ENCODE peak calls at places on chromosomes 2 and 18, in nine cellular contexts. One of them, this sample, is unnamed.

GRCh38 chr2:225270861-225271260 is 128.6 kb upstream of the NYAP2 start:
- DNase-seq in AG09319: no peak
- DNase-seq in HS-5: peak
- DNase-seq in stimulated activated CD8-positive, alpha-beta memory T cell treated with anti-CD3 and anti-CD28 coated beads, Interleukin-7, amount 100 ng/mL, for 1 hour: no peak
- DNase-seq in stimulated activated CD4-positive, alpha-beta T cell treated with anti-CD3 and anti-CD28 coated beads, Interleukin-2, amount 100 ng/mL, for 48 hours: no peak
- DNase-seq in NCI-H2171 treated with DMSO at 0.1 percent for 48 hours: peak
- DNase-seq in KBM-7: peak
- DNase-seq in epithelial cell of esophagus: peak
- DNase-seq in H7: no peak
- DNase-seq in this sample: no peak

GRCh38 chr2:215269397-215270117 is 42.3 kb upstream of the ATIC start:
- DNase-seq in AG09319: peak
- DNase-seq in HS-5: peak
- DNase-seq in stimulated activated CD8-positive, alpha-beta memory T cell treated with anti-CD3 and anti-CD28 coated beads, Interleukin-7, amount 100 ng/mL, for 1 hour: peak
- DNase-seq in stimulated activated CD4-positive, alpha-beta T cell treated with anti-CD3 and anti-CD28 coated beads, Interleukin-2, amount 100 ng/mL, for 48 hours: peak
- DNase-seq in NCI-H2171 treated with DMSO at 0.1 percent for 48 hours: peak
- DNase-seq in KBM-7: peak
- DNase-seq in epithelial cell of esophagus: peak
- DNase-seq in H7: peak
- DNase-seq in this sample: peak

GRCh38 chr2:28465148-28465885 is 30.5 kb upstream of the PLB1 start:
- DNase-seq in AG09319: no peak
- DNase-seq in HS-5: no peak
- DNase-seq in stimulated activated CD8-positive, alpha-beta memory T cell treated with anti-CD3 and anti-CD28 coated beads, Interleukin-7, amount 100 ng/mL, for 1 hour: no peak
- DNase-seq in stimulated activated CD4-positive, alpha-beta T cell treated with anti-CD3 and anti-CD28 coated beads, Interleukin-2, amount 100 ng/mL, for 48 hours: no peak
- DNase-seq in NCI-H2171 treated with DMSO at 0.1 percent for 48 hours: no peak
- DNase-seq in KBM-7: no peak
- DNase-seq in epithelial cell of esophagus: no peak
- DNase-seq in H7: no peak
- DNase-seq in this sample: no peak

GRCh38 chr2:184735611-184736010 is 137.3 kb downstream of the ZNF804A start:
- DNase-seq in AG09319: no peak
- DNase-seq in HS-5: no peak
- DNase-seq in stimulated activated CD8-positive, alpha-beta memory T cell treated with anti-CD3 and anti-CD28 coated beads, Interleukin-7, amount 100 ng/mL, for 1 hour: no peak
- DNase-seq in stimulated activated CD4-positive, alpha-beta T cell treated with anti-CD3 and anti-CD28 coated beads, Interleukin-2, amount 100 ng/mL, for 48 hours: no peak
- DNase-seq in NCI-H2171 treated with DMSO at 0.1 percent for 48 hours: no peak
- DNase-seq in KBM-7: no peak
- DNase-seq in epithelial cell of esophagus: no peak
- DNase-seq in H7: no peak
- DNase-seq in this sample: no peak

GRCh38 chr2:208025037-208025813 is at the start of gene PLEKHM3:
- DNase-seq in AG09319: peak
- DNase-seq in HS-5: no peak
- DNase-seq in stimulated activated CD8-positive, alpha-beta memory T cell treated with anti-CD3 and anti-CD28 coated beads, Interleukin-7, amount 100 ng/mL, for 1 hour: peak
- DNase-seq in stimulated activated CD4-positive, alpha-beta T cell treated with anti-CD3 and anti-CD28 coated beads, Interleukin-2, amount 100 ng/mL, for 48 hours: peak
- DNase-seq in NCI-H2171 treated with DMSO at 0.1 percent for 48 hours: peak
- DNase-seq in KBM-7: peak
- DNase-seq in epithelial cell of esophagus: peak
- DNase-seq in H7: peak
- DNase-seq in this sample: peak

GRCh38 chr2:172972005-172972619 is 103.5 kb upstream of the MAP3K20 start:
- DNase-seq in AG09319: no peak
- DNase-seq in HS-5: no peak
- DNase-seq in stimulated activated CD8-positive, alpha-beta memory T cell treated with anti-CD3 and anti-CD28 coated beads, Interleukin-7, amount 100 ng/mL, for 1 hour: peak
- DNase-seq in stimulated activated CD4-positive, alpha-beta T cell treated with anti-CD3 and anti-CD28 coated beads, Interleukin-2, amount 100 ng/mL, for 48 hours: peak
- DNase-seq in NCI-H2171 treated with DMSO at 0.1 percent for 48 hours: peak
- DNase-seq in KBM-7: peak
- DNase-seq in epithelial cell of esophagus: peak
- DNase-seq in H7: peak
- DNase-seq in this sample: no peak

GRCh38 chr2:96142217-96143113 is 2.8 kb downstream of the DUSP2 start:
- DNase-seq in AG09319: no peak
- DNase-seq in HS-5: no peak
- DNase-seq in stimulated activated CD8-positive, alpha-beta memory T cell treated with anti-CD3 and anti-CD28 coated beads, Interleukin-7, amount 100 ng/mL, for 1 hour: no peak
- DNase-seq in stimulated activated CD4-positive, alpha-beta T cell treated with anti-CD3 and anti-CD28 coated beads, Interleukin-2, amount 100 ng/mL, for 48 hours: peak
- DNase-seq in NCI-H2171 treated with DMSO at 0.1 percent for 48 hours: no peak
- DNase-seq in KBM-7: no peak
- DNase-seq in epithelial cell of esophagus: no peak
- DNase-seq in H7: peak
- DNase-seq in this sample: no peak

GRCh38 chr18:75183973-75184372 is 25.0 kb downstream of the PTGR3 start:
- DNase-seq in AG09319: no peak
- DNase-seq in HS-5: no peak
- DNase-seq in stimulated activated CD8-positive, alpha-beta memory T cell treated with anti-CD3 and anti-CD28 coated beads, Interleukin-7, amount 100 ng/mL, for 1 hour: no peak
- DNase-seq in stimulated activated CD4-positive, alpha-beta T cell treated with anti-CD3 and anti-CD28 coated beads, Interleukin-2, amount 100 ng/mL, for 48 hours: no peak
- DNase-seq in NCI-H2171 treated with DMSO at 0.1 percent for 48 hours: no peak
- DNase-seq in KBM-7: no peak
- DNase-seq in epithelial cell of esophagus: no peak
- DNase-seq in H7: no peak
- DNase-seq in this sample: no peak

GRCh38 chr18:77065221-77065981 is 67.2 kb downstream of the MBP start:
- DNase-seq in AG09319: peak
- DNase-seq in HS-5: peak
- DNase-seq in stimulated activated CD8-positive, alpha-beta memory T cell treated with anti-CD3 and anti-CD28 coated beads, Interleukin-7, amount 100 ng/mL, for 1 hour: no peak
- DNase-seq in stimulated activated CD4-positive, alpha-beta T cell treated with anti-CD3 and anti-CD28 coated beads, Interleukin-2, amount 100 ng/mL, for 48 hours: no peak
- DNase-seq in NCI-H2171 treated with DMSO at 0.1 percent for 48 hours: no peak
- DNase-seq in KBM-7: peak
- DNase-seq in epithelial cell of esophagus: peak
- DNase-seq in H7: no peak
- DNase-seq in this sample: peak

GRCh38 chr2:239399404-239399999 is 1.3 kb downstream of the HDAC4 start:
- DNase-seq in AG09319: no peak
- DNase-seq in HS-5: peak
- DNase-seq in stimulated activated CD8-positive, alpha-beta memory T cell treated with anti-CD3 and anti-CD28 coated beads, Interleukin-7, amount 100 ng/mL, for 1 hour: peak
- DNase-seq in stimulated activated CD4-positive, alpha-beta T cell treated with anti-CD3 and anti-CD28 coated beads, Interleukin-2, amount 100 ng/mL, for 48 hours: peak
- DNase-seq in NCI-H2171 treated with DMSO at 0.1 percent for 48 hours: peak
- DNase-seq in KBM-7: peak
- DNase-seq in epithelial cell of esophagus: peak
- DNase-seq in H7: peak
- DNase-seq in this sample: no peak

GRCh38 chr18:48866028-48866733 is 84.6 kb downstream of the SMAD7 start:
- DNase-seq in AG09319: peak
- DNase-seq in HS-5: no peak
- DNase-seq in stimulated activated CD8-positive, alpha-beta memory T cell treated with anti-CD3 and anti-CD28 coated beads, Interleukin-7, amount 100 ng/mL, for 1 hour: no peak
- DNase-seq in stimulated activated CD4-positive, alpha-beta T cell treated with anti-CD3 and anti-CD28 coated beads, Interleukin-2, amount 100 ng/mL, for 48 hours: no peak
- DNase-seq in NCI-H2171 treated with DMSO at 0.1 percent for 48 hours: peak
- DNase-seq in KBM-7: no peak
- DNase-seq in epithelial cell of esophagus: peak
- DNase-seq in H7: no peak
- DNase-seq in this sample: peak

GRCh38 chr2:24855703-24856102 is 62.5 kb downstream of the CENPO start:
- DNase-seq in AG09319: no peak
- DNase-seq in HS-5: no peak
- DNase-seq in stimulated activated CD8-positive, alpha-beta memory T cell treated with anti-CD3 and anti-CD28 coated beads, Interleukin-7, amount 100 ng/mL, for 1 hour: no peak
- DNase-seq in stimulated activated CD4-positive, alpha-beta T cell treated with anti-CD3 and anti-CD28 coated beads, Interleukin-2, amount 100 ng/mL, for 48 hours: no peak
- DNase-seq in NCI-H2171 treated with DMSO at 0.1 percent for 48 hours: peak
- DNase-seq in KBM-7: no peak
- DNase-seq in epithelial cell of esophagus: no peak
- DNase-seq in H7: no peak
- DNase-seq in this sample: no peak

GRCh38 chr2:104412384-104412783 is 441.5 kb upstream of the POU3F3 start:
- DNase-seq in AG09319: no peak
- DNase-seq in HS-5: peak
- DNase-seq in stimulated activated CD8-positive, alpha-beta memory T cell treated with anti-CD3 and anti-CD28 coated beads, Interleukin-7, amount 100 ng/mL, for 1 hour: no peak
- DNase-seq in stimulated activated CD4-positive, alpha-beta T cell treated with anti-CD3 and anti-CD28 coated beads, Interleukin-2, amount 100 ng/mL, for 48 hours: peak
- DNase-seq in NCI-H2171 treated with DMSO at 0.1 percent for 48 hours: no peak
- DNase-seq in KBM-7: peak
- DNase-seq in epithelial cell of esophagus: peak
- DNase-seq in H7: peak
- DNase-seq in this sample: no peak

GRCh38 chr2:236646871-236647270 is 77.2 kb downstream of the ACKR3 start:
- DNase-seq in AG09319: no peak
- DNase-seq in HS-5: no peak
- DNase-seq in stimulated activated CD8-positive, alpha-beta memory T cell treated with anti-CD3 and anti-CD28 coated beads, Interleukin-7, amount 100 ng/mL, for 1 hour: no peak
- DNase-seq in stimulated activated CD4-positive, alpha-beta T cell treated with anti-CD3 and anti-CD28 coated beads, Interleukin-2, amount 100 ng/mL, for 48 hours: no peak
- DNase-seq in NCI-H2171 treated with DMSO at 0.1 percent for 48 hours: no peak
- DNase-seq in KBM-7: no peak
- DNase-seq in epithelial cell of esophagus: no peak
- DNase-seq in H7: no peak
- DNase-seq in this sample: no peak

GRCh38 chr2:73266061-73266891 is 18.0 kb downstream of the FBXO41 start:
- DNase-seq in AG09319: no peak
- DNase-seq in HS-5: no peak
- DNase-seq in stimulated activated CD8-positive, alpha-beta memory T cell treated with anti-CD3 and anti-CD28 coated beads, Interleukin-7, amount 100 ng/mL, for 1 hour: no peak
- DNase-seq in stimulated activated CD4-positive, alpha-beta T cell treated with anti-CD3 and anti-CD28 coated beads, Interleukin-2, amount 100 ng/mL, for 48 hours: no peak
- DNase-seq in NCI-H2171 treated with DMSO at 0.1 percent for 48 hours: no peak
- DNase-seq in KBM-7: no peak
- DNase-seq in epithelial cell of esophagus: peak
- DNase-seq in H7: peak
- DNase-seq in this sample: no peak

GRCh38 chr2:191322838-191323506 is 77.8 kb downstream of the MYO1B start:
- DNase-seq in AG09319: no peak
- DNase-seq in HS-5: no peak
- DNase-seq in stimulated activated CD8-positive, alpha-beta memory T cell treated with anti-CD3 and anti-CD28 coated beads, Interleukin-7, amount 100 ng/mL, for 1 hour: no peak
- DNase-seq in stimulated activated CD4-positive, alpha-beta T cell treated with anti-CD3 and anti-CD28 coated beads, Interleukin-2, amount 100 ng/mL, for 48 hours: no peak
- DNase-seq in NCI-H2171 treated with DMSO at 0.1 percent for 48 hours: no peak
- DNase-seq in KBM-7: peak
- DNase-seq in epithelial cell of esophagus: no peak
- DNase-seq in H7: no peak
- DNase-seq in this sample: no peak

GRCh38 chr18:8391068-8391467 is 218.2 kb upstream of the RAB12 start:
- DNase-seq in AG09319: no peak
- DNase-seq in HS-5: no peak
- DNase-seq in stimulated activated CD8-positive, alpha-beta memory T cell treated with anti-CD3 and anti-CD28 coated beads, Interleukin-7, amount 100 ng/mL, for 1 hour: no peak
- DNase-seq in stimulated activated CD4-positive, alpha-beta T cell treated with anti-CD3 and anti-CD28 coated beads, Interleukin-2, amount 100 ng/mL, for 48 hours: no peak
- DNase-seq in NCI-H2171 treated with DMSO at 0.1 percent for 48 hours: no peak
- DNase-seq in KBM-7: no peak
- DNase-seq in epithelial cell of esophagus: no peak
- DNase-seq in H7: no peak
- DNase-seq in this sample: no peak

GRCh38 chr2:26724004-26724750 is 31.7 kb downstream of the KCNK3 start:
- DNase-seq in AG09319: peak
- DNase-seq in HS-5: peak
- DNase-seq in stimulated activated CD8-positive, alpha-beta memory T cell treated with anti-CD3 and anti-CD28 coated beads, Interleukin-7, amount 100 ng/mL, for 1 hour: no peak
- DNase-seq in stimulated activated CD4-positive, alpha-beta T cell treated with anti-CD3 and anti-CD28 coated beads, Interleukin-2, amount 100 ng/mL, for 48 hours: no peak
- DNase-seq in NCI-H2171 treated with DMSO at 0.1 percent for 48 hours: peak
- DNase-seq in KBM-7: no peak
- DNase-seq in epithelial cell of esophagus: peak
- DNase-seq in H7: no peak
- DNase-seq in this sample: no peak

GRCh38 chr2:227908266-227909054 is 37.0 kb downstream of the DAW1 start:
- DNase-seq in AG09319: no peak
- DNase-seq in HS-5: peak
- DNase-seq in stimulated activated CD8-positive, alpha-beta memory T cell treated with anti-CD3 and anti-CD28 coated beads, Interleukin-7, amount 100 ng/mL, for 1 hour: no peak
- DNase-seq in stimulated activated CD4-positive, alpha-beta T cell treated with anti-CD3 and anti-CD28 coated beads, Interleukin-2, amount 100 ng/mL, for 48 hours: no peak
- DNase-seq in NCI-H2171 treated with DMSO at 0.1 percent for 48 hours: no peak
- DNase-seq in KBM-7: no peak
- DNase-seq in epithelial cell of esophagus: peak
- DNase-seq in H7: no peak
- DNase-seq in this sample: no peak

GRCh38 chr2:53463771-53464726 is 303.6 kb upstream of the CHAC2 start:
- DNase-seq in AG09319: no peak
- DNase-seq in HS-5: no peak
- DNase-seq in stimulated activated CD8-positive, alpha-beta memory T cell treated with anti-CD3 and anti-CD28 coated beads, Interleukin-7, amount 100 ng/mL, for 1 hour: no peak
- DNase-seq in stimulated activated CD4-positive, alpha-beta T cell treated with anti-CD3 and anti-CD28 coated beads, Interleukin-2, amount 100 ng/mL, for 48 hours: no peak
- DNase-seq in NCI-H2171 treated with DMSO at 0.1 percent for 48 hours: no peak
- DNase-seq in KBM-7: no peak
- DNase-seq in epithelial cell of esophagus: no peak
- DNase-seq in H7: no peak
- DNase-seq in this sample: no peak

GRCh38 chr18:48638451-48638850 is 99.6 kb downstream of the CTIF start:
- DNase-seq in AG09319: no peak
- DNase-seq in HS-5: no peak
- DNase-seq in stimulated activated CD8-positive, alpha-beta memory T cell treated with anti-CD3 and anti-CD28 coated beads, Interleukin-7, amount 100 ng/mL, for 1 hour: no peak
- DNase-seq in stimulated activated CD4-positive, alpha-beta T cell treated with anti-CD3 and anti-CD28 coated beads, Interleukin-2, amount 100 ng/mL, for 48 hours: no peak
- DNase-seq in NCI-H2171 treated with DMSO at 0.1 percent for 48 hours: no peak
- DNase-seq in KBM-7: no peak
- DNase-seq in epithelial cell of esophagus: no peak
- DNase-seq in H7: no peak
- DNase-seq in this sample: no peak

GRCh38 chr2:172324198-172324597 is 103.2 kb upstream of the ITGA6 start:
- DNase-seq in AG09319: no peak
- DNase-seq in HS-5: no peak
- DNase-seq in stimulated activated CD8-positive, alpha-beta memory T cell treated with anti-CD3 and anti-CD28 coated beads, Interleukin-7, amount 100 ng/mL, for 1 hour: no peak
- DNase-seq in stimulated activated CD4-positive, alpha-beta T cell treated with anti-CD3 and anti-CD28 coated beads, Interleukin-2, amount 100 ng/mL, for 48 hours: no peak
- DNase-seq in NCI-H2171 treated with DMSO at 0.1 percent for 48 hours: no peak
- DNase-seq in KBM-7: no peak
- DNase-seq in epithelial cell of esophagus: peak
- DNase-seq in H7: no peak
- DNase-seq in this sample: no peak

GRCh38 chr2:86704482-86704971 is 15.6 kb upstream of the RMND5A start:
- DNase-seq in AG09319: peak
- DNase-seq in HS-5: peak
- DNase-seq in stimulated activated CD8-positive, alpha-beta memory T cell treated with anti-CD3 and anti-CD28 coated beads, Interleukin-7, amount 100 ng/mL, for 1 hour: no peak
- DNase-seq in stimulated activated CD4-positive, alpha-beta T cell treated with anti-CD3 and anti-CD28 coated beads, Interleukin-2, amount 100 ng/mL, for 48 hours: no peak
- DNase-seq in NCI-H2171 treated with DMSO at 0.1 percent for 48 hours: no peak
- DNase-seq in KBM-7: no peak
- DNase-seq in epithelial cell of esophagus: peak
- DNase-seq in H7: no peak
- DNase-seq in this sample: peak

GRCh38 chr2:30709516-30709915 is 97.7 kb downstream of the CAPN13 start:
- DNase-seq in AG09319: no peak
- DNase-seq in HS-5: no peak
- DNase-seq in stimulated activated CD8-positive, alpha-beta memory T cell treated with anti-CD3 and anti-CD28 coated beads, Interleukin-7, amount 100 ng/mL, for 1 hour: no peak
- DNase-seq in stimulated activated CD4-positive, alpha-beta T cell treated with anti-CD3 and anti-CD28 coated beads, Interleukin-2, amount 100 ng/mL, for 48 hours: no peak
- DNase-seq in NCI-H2171 treated with DMSO at 0.1 percent for 48 hours: no peak
- DNase-seq in KBM-7: no peak
- DNase-seq in epithelial cell of esophagus: no peak
- DNase-seq in H7: no peak
- DNase-seq in this sample: no peak

GRCh38 chr2:128756372-128756730 is 437.7 kb upstream of the HS6ST1 start:
- DNase-seq in AG09319: no peak
- DNase-seq in HS-5: no peak
- DNase-seq in stimulated activated CD8-positive, alpha-beta memory T cell treated with anti-CD3 and anti-CD28 coated beads, Interleukin-7, amount 100 ng/mL, for 1 hour: no peak
- DNase-seq in stimulated activated CD4-positive, alpha-beta T cell treated with anti-CD3 and anti-CD28 coated beads, Interleukin-2, amount 100 ng/mL, for 48 hours: no peak
- DNase-seq in NCI-H2171 treated with DMSO at 0.1 percent for 48 hours: peak
- DNase-seq in KBM-7: no peak
- DNase-seq in epithelial cell of esophagus: no peak
- DNase-seq in H7: no peak
- DNase-seq in this sample: no peak

GRCh38 chr2:65630643-65631042 is 198.2 kb upstream of the SPRED2 start:
- DNase-seq in AG09319: no peak
- DNase-seq in HS-5: peak
- DNase-seq in stimulated activated CD8-positive, alpha-beta memory T cell treated with anti-CD3 and anti-CD28 coated beads, Interleukin-7, amount 100 ng/mL, for 1 hour: no peak
- DNase-seq in stimulated activated CD4-positive, alpha-beta T cell treated with anti-CD3 and anti-CD28 coated beads, Interleukin-2, amount 100 ng/mL, for 48 hours: no peak
- DNase-seq in NCI-H2171 treated with DMSO at 0.1 percent for 48 hours: no peak
- DNase-seq in KBM-7: no peak
- DNase-seq in epithelial cell of esophagus: peak
- DNase-seq in H7: no peak
- DNase-seq in this sample: peak

GRCh38 chr2:43737097-43737854 is 36.6 kb upstream of the DYNC2LI1 start:
- DNase-seq in AG09319: no peak
- DNase-seq in HS-5: peak
- DNase-seq in stimulated activated CD8-positive, alpha-beta memory T cell treated with anti-CD3 and anti-CD28 coated beads, Interleukin-7, amount 100 ng/mL, for 1 hour: no peak
- DNase-seq in stimulated activated CD4-positive, alpha-beta T cell treated with anti-CD3 and anti-CD28 coated beads, Interleukin-2, amount 100 ng/mL, for 48 hours: no peak
- DNase-seq in NCI-H2171 treated with DMSO at 0.1 percent for 48 hours: no peak
- DNase-seq in KBM-7: no peak
- DNase-seq in epithelial cell of esophagus: peak
- DNase-seq in H7: no peak
- DNase-seq in this sample: peak